ENCODE peak calls at places on chromosomes 7 and 10, in five cellular contexts. C is naive B cell, Y is KBM-7, Z is T follicular helper cell, D is WERI-Rb-1. W is an unnamed sample.
A peak's percentile ranks its signal among the peaks of the same experiment; 100 is the strongest.

GRCh38 chr7:2572101-2572842 is 13.5 kb downstream of the IQCE start:
- DNase-seq in Y (no peak), D (no peak), Z (no peak), C (no peak), W (no peak)

GRCh38 chr7:35695987-35696386 is 1.1 kb upstream of the HERPUD2 start:
- DNase-seq in C (no peak), D (no peak), Z (no peak), Y (no peak), W (no peak)

GRCh38 chr10:61793760-61794713 is 107.5 kb upstream of the ARID5B start:
- DNase-seq in Z (no peak), C (no peak), D (peak; percentile 37), Y (peak; percentile 56), W (no peak)

GRCh38 chr10:75235375-75236177 is at the start of gene COMTD1:
- DNase-seq in Y (peak; percentile 96), D (peak; percentile 97), C (peak; percentile 90), Z (peak; percentile 86), W (peak; percentile 93)

GRCh38 chr7:10708447-10708846 is 265.2 kb upstream of the PHF14 start:
- DNase-seq in C (no peak), Z (no peak), D (peak; percentile 68), Y (peak; percentile 3), W (no peak)

GRCh38 chr10:81127931-81128330 is 590.2 kb downstream of the SH2D4B start:
- DNase-seq in Y (no peak), C (no peak), D (no peak), Z (no peak), W (no peak)

GRCh38 chr7:46554688-46555422 is 633.8 kb upstream of the IGFBP3 start:
- DNase-seq in Y (no peak), Z (no peak), C (no peak), D (no peak), W (no peak)

GRCh38 chr7:125427676-125428075 is 498.1 kb upstream of the POT1 start:
- DNase-seq in D (no peak), Z (no peak), C (no peak), Y (no peak), W (no peak)

GRCh38 chr10:75236178-75236825 is 545 bp upstream of the COMTD1 start:
- DNase-seq in D (no peak), Y (peak; percentile 81), Z (no peak), C (no peak), W (no peak)

GRCh38 chr7:85828654-85829053 is 641.8 kb upstream of the SEMA3D start:
- DNase-seq in Z (no peak), D (no peak), Y (no peak), C (no peak), W (no peak)

GRCh38 chr10:125722811-125723210 is 3.3 kb downstream of the EDRF1 start:
- DNase-seq in Y (no peak), Z (no peak), D (no peak), C (no peak), W (no peak)

GRCh38 chr7:48992816-48993215 is 68.5 kb downstream of the CDC14C start:
- DNase-seq in Y (no peak), Z (no peak), C (no peak), D (no peak), W (no peak)

GRCh38 chr7:143458263-143458662 is 15.0 kb downstream of the TAS2R60 start:
- DNase-seq in D (no peak), Z (no peak), Y (no peak), C (no peak), W (no peak)

GRCh38 chr7:75729851-75730274 is 8.9 kb downstream of the HIP1 start:
- DNase-seq in Z (no peak), Y (no peak), C (peak; percentile 35), D (no peak), W (no peak)

GRCh38 chr7:70000747-70001348 is 402.6 kb downstream of the AUTS2 start:
- DNase-seq in Y (no peak), C (no peak), Z (no peak), D (no peak), W (no peak)

GRCh38 chr10:43931308-43931930 is 282.7 kb upstream of the ZNF32 start:
- DNase-seq in Z (no peak), C (no peak), Y (no peak), D (no peak), W (no peak)

GRCh38 chr7:100389437-100390088 is 16.3 kb downstream of the PILRA start:
- DNase-seq in Z (no peak), D (no peak), C (no peak), Y (no peak), W (no peak)

GRCh38 chr7:155172141-155172540 is 102.0 kb downstream of the HTR5A start:
- DNase-seq in Y (no peak), D (no peak), C (no peak), Z (no peak), W (no peak)

GRCh38 chr7:116271161-116271979 is 61.0 kb downstream of the TES start:
- DNase-seq in Z (no peak), D (no peak), C (no peak), Y (no peak), W (no peak)

GRCh38 chr7:129781856-129782256 is 170.3 kb downstream of the NRF1 start:
- DNase-seq in D (peak; percentile 86), Z (no peak), C (no peak), Y (no peak), W (no peak)

W was measured in CD4-positive, alpha-beta T cell.